ENCODE peak calls at places on chromosomes 7 and 10, in nine cellular contexts. M is IMR-90; T is activated T-cell treated with anti-CD3 and anti-CD28 coated beads, Interleukin-2, amount 50 U/mL, for 72 hours; E is EL; N is retinal pigment epithelial cell; W is dermis microvascular lymphatic vessel endothelial cell; J is NCI-H1105; Y is stimulated activated CD4-positive, alpha-beta T cell treated with anti-CD3 and anti-CD28 coated beads, Interleukin-1b, Interleukin-23, amount 100 ng/mL, for 48 hours; A is RCC 7860. F is an unnamed sample.

GRCh38 chr10:43859016-43859525 is 210.4 kb upstream of the ZNF32 start:
- DNase-seq in Y (no peak), J (no peak), E (no peak), A (no peak), T (no peak), N (no peak), W (peak; percentile 66), M (no peak), F (no peak)

GRCh38 chr10:126519992-126520391 is 131.7 kb upstream of the ADAM12 start:
- DNase-seq in Y (no peak), E (no peak), M (no peak), W (no peak), N (no peak), J (no peak), A (no peak), T (no peak), F (no peak)

GRCh38 chr10:38027992-38028391 is 17.5 kb downstream of the ZNF33A start:
- DNase-seq in A (peak; percentile 31), J (no peak), M (peak; percentile 19), E (peak; percentile 37), T (no peak), N (no peak), W (no peak), Y (no peak), F (no peak)

GRCh38 chr7:25860206-25860881 is 291.7 kb upstream of the NFE2L3 start:
- DNase-seq in M (peak; percentile 24), E (peak; percentile 49), W (no peak), Y (no peak), T (peak; percentile 3), J (no peak), A (peak; percentile 54), N (no peak), F (no peak)

GRCh38 chr7:620052-620451 is 100.4 kb upstream of the PDGFA start:
- DNase-seq in N (peak; percentile 21), A (peak; percentile 39), E (peak; percentile 54), M (peak; percentile 88), J (no peak), W (peak; percentile 76), Y (peak; percentile 26), T (peak; percentile 54), F (peak; percentile 59)

GRCh38 chr10:46247808-46248569 is 38.8 kb upstream of the ANTXRL start:
- DNase-seq in J (no peak), W (no peak), T (no peak), Y (no peak), M (no peak), A (no peak), N (no peak), E (no peak), F (no peak)

GRCh38 chr7:28383949-28384348 is 28.4 kb upstream of the CREB5 start:
- DNase-seq in E (no peak), W (no peak), T (no peak), J (no peak), A (no peak), M (no peak), N (no peak), Y (no peak), F (no peak)

GRCh38 chr10:22475527-22475856 is 130.2 kb downstream of the SPAG6 start:
- DNase-seq in E (no peak), M (no peak), Y (no peak), J (no peak), T (no peak), W (no peak), N (no peak), A (no peak), F (no peak)

GRCh38 chr7:1729773-1730172 is 59.7 kb downstream of the ELFN1 start:
- DNase-seq in A (no peak), W (no peak), M (no peak), T (no peak), E (no peak), J (no peak), N (no peak), Y (no peak), F (no peak)

GRCh38 chr10:97573672-97574071 is 1.1 kb downstream of the ANKRD2 start:
- DNase-seq in W (no peak), M (no peak), J (no peak), A (no peak), E (no peak), Y (no peak), N (no peak), T (no peak), F (no peak)

GRCh38 chr7:29330136-29330535 is 135.6 kb downstream of the CHN2 start:
- DNase-seq in M (no peak), A (no peak), Y (no peak), T (no peak), E (no peak), J (no peak), N (no peak), W (no peak), F (no peak)

GRCh38 chr10:13660545-13660920 is 73.8 kb downstream of the PRPF18 start:
- DNase-seq in T (no peak), J (no peak), W (no peak), N (no peak), A (no peak), M (peak; percentile 41), E (no peak), Y (no peak), F (no peak)

GRCh38 chr7:92057375-92057774 is 76.9 kb downstream of the CYP51A1 start:
- DNase-seq in T (no peak), Y (no peak), E (no peak), J (no peak), W (no peak), A (no peak), N (no peak), M (no peak), F (no peak)

GRCh38 chr7:28002638-28003037 is 178.0 kb downstream of the JAZF1 start:
- DNase-seq in T (no peak), Y (no peak), N (no peak), M (peak; percentile 13), W (peak; percentile 37), J (no peak), A (peak; percentile 22), E (peak; percentile 15), F (no peak)

GRCh38 chr7:107315821-107316220 is 147.0 kb downstream of the HBP1 start:
- DNase-seq in E (no peak), M (no peak), A (no peak), T (no peak), Y (no peak), J (peak; percentile 2), N (no peak), W (no peak), F (no peak)

GRCh38 chr7:66353547-66353946 is 148.4 kb downstream of the TPST1 start:
- DNase-seq in M (peak; percentile 58), N (no peak), J (no peak), Y (no peak), A (no peak), E (peak; percentile 88), T (no peak), W (no peak), F (no peak)

GRCh38 chr7:15822123-15822495 is 135.6 kb upstream of the MEOX2 start:
- DNase-seq in W (no peak), M (no peak), E (no peak), Y (no peak), A (no peak), N (no peak), T (no peak), J (no peak), F (no peak)

GRCh38 chr7:24965831-24966708 is 13.9 kb downstream of the OSBPL3 start:
- DNase-seq in N (no peak), E (no peak), M (peak; percentile 15), T (peak; percentile 50), J (no peak), Y (peak; percentile 13), W (peak; percentile 48), A (peak; percentile 40), F (peak; percentile 68)

GRCh38 chr10:117896517-117896916 is 150.2 kb downstream of the RAB11FIP2 start:
- DNase-seq in W (no peak), M (no peak), T (no peak), Y (no peak), N (no peak), J (no peak), E (no peak), A (no peak), F (no peak)